ENCODE peak calls at places on chromosomes 11 and 22, in nine cellular contexts. One of them, this sample, is unnamed.

GRCh38 chr22:22691055-22691454 is 46.6 kb downstream of the GGTLC2 start:
- DNase-seq in mesothelial cell of epicardium: no peak
- DNase-seq in neural crest cell: no peak
- DNase-seq in NCI-H1105 treated with DMSO at 0.1 percent for 48 hours: no peak
- DNase-seq in GM20000: no peak
- DNase-seq in mammary epithelial cell: no peak
- DNase-seq in central memory CD8-positive, alpha-beta T cell: no peak
- DNase-seq in activated CD8-positive, alpha-beta memory T cell treated with anti-CD3 and anti-CD28 coated beads, Interleukin-2, amount 50 U/mL, for 48 hours: no peak
- DNase-seq in frontal cortex: no peak
- DNase-seq in this sample: no peak

GRCh38 chr11:48001438-48002021 is 21.2 kb downstream of the PTPRJ start:
- DNase-seq in mesothelial cell of epicardium: no peak
- DNase-seq in neural crest cell: no peak
- DNase-seq in NCI-H1105 treated with DMSO at 0.1 percent for 48 hours: no peak
- DNase-seq in GM20000: no peak
- DNase-seq in mammary epithelial cell: no peak
- DNase-seq in central memory CD8-positive, alpha-beta T cell: peak; percentile 91
- DNase-seq in activated CD8-positive, alpha-beta memory T cell treated with anti-CD3 and anti-CD28 coated beads, Interleukin-2, amount 50 U/mL, for 48 hours: peak; percentile 76
- DNase-seq in frontal cortex: no peak
- DNase-seq in this sample: peak; percentile 35

GRCh38 chr11:1120532-1121342 is 37.0 kb upstream of the MUC5AC start:
- DNase-seq in mesothelial cell of epicardium: no peak
- DNase-seq in neural crest cell: no peak
- DNase-seq in NCI-H1105 treated with DMSO at 0.1 percent for 48 hours: no peak
- DNase-seq in GM20000: no peak
- DNase-seq in mammary epithelial cell: no peak
- DNase-seq in central memory CD8-positive, alpha-beta T cell: no peak
- DNase-seq in activated CD8-positive, alpha-beta memory T cell treated with anti-CD3 and anti-CD28 coated beads, Interleukin-2, amount 50 U/mL, for 48 hours: peak; percentile 39
- DNase-seq in frontal cortex: peak; percentile 10
- DNase-seq in this sample: no peak

GRCh38 chr11:68655406-68655805 is 28.9 kb upstream of the GAL start:
- DNase-seq in mesothelial cell of epicardium: no peak
- DNase-seq in neural crest cell: no peak
- DNase-seq in NCI-H1105 treated with DMSO at 0.1 percent for 48 hours: no peak
- DNase-seq in GM20000: no peak
- DNase-seq in mammary epithelial cell: no peak
- DNase-seq in central memory CD8-positive, alpha-beta T cell: no peak
- DNase-seq in activated CD8-positive, alpha-beta memory T cell treated with anti-CD3 and anti-CD28 coated beads, Interleukin-2, amount 50 U/mL, for 48 hours: no peak
- DNase-seq in frontal cortex: no peak
- DNase-seq in this sample: no peak

GRCh38 chr22:26409705-26410376 is 19.2 kb upstream of the ASPHD2 start:
- DNase-seq in mesothelial cell of epicardium: no peak
- DNase-seq in neural crest cell: no peak
- DNase-seq in NCI-H1105 treated with DMSO at 0.1 percent for 48 hours: no peak
- DNase-seq in GM20000: no peak
- DNase-seq in mammary epithelial cell: no peak
- DNase-seq in central memory CD8-positive, alpha-beta T cell: no peak
- DNase-seq in activated CD8-positive, alpha-beta memory T cell treated with anti-CD3 and anti-CD28 coated beads, Interleukin-2, amount 50 U/mL, for 48 hours: no peak
- DNase-seq in frontal cortex: no peak
- DNase-seq in this sample: no peak

GRCh38 chr11:9758676-9759518 is 95.0 kb downstream of the SWAP70 start:
- DNase-seq in mesothelial cell of epicardium: peak; percentile 29
- DNase-seq in neural crest cell: peak; percentile 57
- DNase-seq in NCI-H1105 treated with DMSO at 0.1 percent for 48 hours: peak; percentile 33
- DNase-seq in GM20000: peak; percentile 78
- DNase-seq in mammary epithelial cell: peak; percentile 61
- DNase-seq in central memory CD8-positive, alpha-beta T cell: no peak
- DNase-seq in activated CD8-positive, alpha-beta memory T cell treated with anti-CD3 and anti-CD28 coated beads, Interleukin-2, amount 50 U/mL, for 48 hours: peak; percentile 83
- DNase-seq in frontal cortex: peak; percentile 66
- DNase-seq in this sample: peak; percentile 80

GRCh38 chr11:126575849-126576248 is 220.4 kb downstream of the ST3GAL4 start:
- DNase-seq in mesothelial cell of epicardium: no peak
- DNase-seq in neural crest cell: no peak
- DNase-seq in NCI-H1105 treated with DMSO at 0.1 percent for 48 hours: no peak
- DNase-seq in GM20000: no peak
- DNase-seq in mammary epithelial cell: no peak
- DNase-seq in central memory CD8-positive, alpha-beta T cell: no peak
- DNase-seq in activated CD8-positive, alpha-beta memory T cell treated with anti-CD3 and anti-CD28 coated beads, Interleukin-2, amount 50 U/mL, for 48 hours: no peak
- DNase-seq in frontal cortex: no peak
- DNase-seq in this sample: no peak

GRCh38 chr11:131579932-131580387 is 209.5 kb downstream of the NTM start:
- DNase-seq in mesothelial cell of epicardium: no peak
- DNase-seq in neural crest cell: peak; percentile 47
- DNase-seq in NCI-H1105 treated with DMSO at 0.1 percent for 48 hours: peak; percentile 45
- DNase-seq in GM20000: peak; percentile 47
- DNase-seq in mammary epithelial cell: peak; percentile 1
- DNase-seq in central memory CD8-positive, alpha-beta T cell: no peak
- DNase-seq in activated CD8-positive, alpha-beta memory T cell treated with anti-CD3 and anti-CD28 coated beads, Interleukin-2, amount 50 U/mL, for 48 hours: no peak
- DNase-seq in frontal cortex: no peak
- DNase-seq in this sample: peak; percentile 92

GRCh38 chr11:86570020-86570419 is 102.4 kb downstream of the ME3 start:
- DNase-seq in mesothelial cell of epicardium: no peak
- DNase-seq in neural crest cell: no peak
- DNase-seq in NCI-H1105 treated with DMSO at 0.1 percent for 48 hours: no peak
- DNase-seq in GM20000: no peak
- DNase-seq in mammary epithelial cell: no peak
- DNase-seq in central memory CD8-positive, alpha-beta T cell: no peak
- DNase-seq in activated CD8-positive, alpha-beta memory T cell treated with anti-CD3 and anti-CD28 coated beads, Interleukin-2, amount 50 U/mL, for 48 hours: no peak
- DNase-seq in frontal cortex: no peak
- DNase-seq in this sample: peak; percentile 67

GRCh38 chr11:117535201-117535869 is 207.7 kb downstream of the CEP164 start:
- DNase-seq in mesothelial cell of epicardium: no peak
- DNase-seq in neural crest cell: no peak
- DNase-seq in NCI-H1105 treated with DMSO at 0.1 percent for 48 hours: peak; percentile 88
- DNase-seq in GM20000: no peak
- DNase-seq in mammary epithelial cell: no peak
- DNase-seq in central memory CD8-positive, alpha-beta T cell: no peak
- DNase-seq in activated CD8-positive, alpha-beta memory T cell treated with anti-CD3 and anti-CD28 coated beads, Interleukin-2, amount 50 U/mL, for 48 hours: no peak
- DNase-seq in frontal cortex: peak; percentile 61
- DNase-seq in this sample: no peak

GRCh38 chr22:29313126-29314071 is 2.1 kb downstream of the RASL10A start:
- DNase-seq in mesothelial cell of epicardium: no peak
- DNase-seq in neural crest cell: no peak
- DNase-seq in NCI-H1105 treated with DMSO at 0.1 percent for 48 hours: no peak
- DNase-seq in GM20000: peak; percentile 79
- DNase-seq in mammary epithelial cell: no peak
- DNase-seq in central memory CD8-positive, alpha-beta T cell: no peak
- DNase-seq in activated CD8-positive, alpha-beta memory T cell treated with anti-CD3 and anti-CD28 coated beads, Interleukin-2, amount 50 U/mL, for 48 hours: peak; percentile 80
- DNase-seq in frontal cortex: peak; percentile 67
- DNase-seq in this sample: no peak

GRCh38 chr11:94131363-94132115 is 2.9 kb downstream of the PANX1 start:
- DNase-seq in mesothelial cell of epicardium: no peak
- DNase-seq in neural crest cell: no peak
- DNase-seq in NCI-H1105 treated with DMSO at 0.1 percent for 48 hours: peak; percentile 81
- DNase-seq in GM20000: no peak
- DNase-seq in mammary epithelial cell: peak; percentile 56
- DNase-seq in central memory CD8-positive, alpha-beta T cell: no peak
- DNase-seq in activated CD8-positive, alpha-beta memory T cell treated with anti-CD3 and anti-CD28 coated beads, Interleukin-2, amount 50 U/mL, for 48 hours: no peak
- DNase-seq in frontal cortex: no peak
- DNase-seq in this sample: no peak

GRCh38 chr11:27694992-27695391 is 5.3 kb downstream of the BDNF start:
- DNase-seq in mesothelial cell of epicardium: no peak
- DNase-seq in neural crest cell: no peak
- DNase-seq in NCI-H1105 treated with DMSO at 0.1 percent for 48 hours: peak; percentile 40
- DNase-seq in GM20000: no peak
- DNase-seq in mammary epithelial cell: no peak
- DNase-seq in central memory CD8-positive, alpha-beta T cell: no peak
- DNase-seq in activated CD8-positive, alpha-beta memory T cell treated with anti-CD3 and anti-CD28 coated beads, Interleukin-2, amount 50 U/mL, for 48 hours: no peak
- DNase-seq in frontal cortex: no peak
- DNase-seq in this sample: peak; percentile 60

GRCh38 chr11:92384316-92384715 is 159.7 kb downstream of the FAT3 start:
- DNase-seq in mesothelial cell of epicardium: no peak
- DNase-seq in neural crest cell: no peak
- DNase-seq in NCI-H1105 treated with DMSO at 0.1 percent for 48 hours: no peak
- DNase-seq in GM20000: no peak
- DNase-seq in mammary epithelial cell: peak; percentile 4
- DNase-seq in central memory CD8-positive, alpha-beta T cell: no peak
- DNase-seq in activated CD8-positive, alpha-beta memory T cell treated with anti-CD3 and anti-CD28 coated beads, Interleukin-2, amount 50 U/mL, for 48 hours: no peak
- DNase-seq in frontal cortex: no peak
- DNase-seq in this sample: no peak

GRCh38 chr22:35900483-35901168 is 128.0 kb downstream of the RBFOX2 start:
- DNase-seq in mesothelial cell of epicardium: no peak
- DNase-seq in neural crest cell: no peak
- DNase-seq in NCI-H1105 treated with DMSO at 0.1 percent for 48 hours: no peak
- DNase-seq in GM20000: no peak
- DNase-seq in mammary epithelial cell: peak; percentile 95
- DNase-seq in central memory CD8-positive, alpha-beta T cell: no peak
- DNase-seq in activated CD8-positive, alpha-beta memory T cell treated with anti-CD3 and anti-CD28 coated beads, Interleukin-2, amount 50 U/mL, for 48 hours: no peak
- DNase-seq in frontal cortex: no peak
- DNase-seq in this sample: peak; percentile 68

GRCh38 chr11:132311703-132312102 is 941.3 kb downstream of the NTM start:
- DNase-seq in mesothelial cell of epicardium: no peak
- DNase-seq in neural crest cell: no peak
- DNase-seq in NCI-H1105 treated with DMSO at 0.1 percent for 48 hours: no peak
- DNase-seq in GM20000: no peak
- DNase-seq in mammary epithelial cell: no peak
- DNase-seq in central memory CD8-positive, alpha-beta T cell: no peak
- DNase-seq in activated CD8-positive, alpha-beta memory T cell treated with anti-CD3 and anti-CD28 coated beads, Interleukin-2, amount 50 U/mL, for 48 hours: no peak
- DNase-seq in frontal cortex: no peak
- DNase-seq in this sample: no peak

GRCh38 chr22:46087816-46088277 is 62.5 kb upstream of the PPARA start:
- DNase-seq in mesothelial cell of epicardium: no peak
- DNase-seq in neural crest cell: peak; percentile 48
- DNase-seq in NCI-H1105 treated with DMSO at 0.1 percent for 48 hours: no peak
- DNase-seq in GM20000: no peak
- DNase-seq in mammary epithelial cell: peak; percentile 84
- DNase-seq in central memory CD8-positive, alpha-beta T cell: no peak
- DNase-seq in activated CD8-positive, alpha-beta memory T cell treated with anti-CD3 and anti-CD28 coated beads, Interleukin-2, amount 50 U/mL, for 48 hours: no peak
- DNase-seq in frontal cortex: peak; percentile 85
- DNase-seq in this sample: no peak

GRCh38 chr11:34281256-34281655 is 76.6 kb downstream of the ABTB2 start:
- DNase-seq in mesothelial cell of epicardium: no peak
- DNase-seq in neural crest cell: no peak
- DNase-seq in NCI-H1105 treated with DMSO at 0.1 percent for 48 hours: no peak
- DNase-seq in GM20000: no peak
- DNase-seq in mammary epithelial cell: no peak
- DNase-seq in central memory CD8-positive, alpha-beta T cell: no peak
- DNase-seq in activated CD8-positive, alpha-beta memory T cell treated with anti-CD3 and anti-CD28 coated beads, Interleukin-2, amount 50 U/mL, for 48 hours: no peak
- DNase-seq in frontal cortex: no peak
- DNase-seq in this sample: no peak

GRCh38 chr11:11211186-11211585 is 141.9 kb downstream of the CSNK2A3 start:
- DNase-seq in mesothelial cell of epicardium: no peak
- DNase-seq in neural crest cell: no peak
- DNase-seq in NCI-H1105 treated with DMSO at 0.1 percent for 48 hours: peak; percentile 56
- DNase-seq in GM20000: no peak
- DNase-seq in mammary epithelial cell: peak; percentile 71
- DNase-seq in central memory CD8-positive, alpha-beta T cell: no peak
- DNase-seq in activated CD8-positive, alpha-beta memory T cell treated with anti-CD3 and anti-CD28 coated beads, Interleukin-2, amount 50 U/mL, for 48 hours: no peak
- DNase-seq in frontal cortex: no peak
- DNase-seq in this sample: no peak

GRCh38 chr11:64564419-64564818 is 26.6 kb upstream of the SLC22A12 start:
- DNase-seq in mesothelial cell of epicardium: no peak
- DNase-seq in neural crest cell: no peak
- DNase-seq in NCI-H1105 treated with DMSO at 0.1 percent for 48 hours: no peak
- DNase-seq in GM20000: no peak
- DNase-seq in mammary epithelial cell: no peak
- DNase-seq in central memory CD8-positive, alpha-beta T cell: no peak
- DNase-seq in activated CD8-positive, alpha-beta memory T cell treated with anti-CD3 and anti-CD28 coated beads, Interleukin-2, amount 50 U/mL, for 48 hours: no peak
- DNase-seq in frontal cortex: no peak
- DNase-seq in this sample: no peak

GRCh38 chr11:85800595-85801342 is 10.2 kb downstream of the SYTL2 start:
- DNase-seq in mesothelial cell of epicardium: no peak
- DNase-seq in neural crest cell: no peak
- DNase-seq in NCI-H1105 treated with DMSO at 0.1 percent for 48 hours: no peak
- DNase-seq in GM20000: no peak
- DNase-seq in mammary epithelial cell: no peak
- DNase-seq in central memory CD8-positive, alpha-beta T cell: no peak
- DNase-seq in activated CD8-positive, alpha-beta memory T cell treated with anti-CD3 and anti-CD28 coated beads, Interleukin-2, amount 50 U/mL, for 48 hours: no peak
- DNase-seq in frontal cortex: no peak
- DNase-seq in this sample: no peak

GRCh38 chr22:49400136-49400865 is 427.4 kb downstream of the BRD1 start:
- DNase-seq in mesothelial cell of epicardium: no peak
- DNase-seq in neural crest cell: no peak
- DNase-seq in NCI-H1105 treated with DMSO at 0.1 percent for 48 hours: no peak
- DNase-seq in GM20000: no peak
- DNase-seq in mammary epithelial cell: no peak
- DNase-seq in central memory CD8-positive, alpha-beta T cell: no peak
- DNase-seq in activated CD8-positive, alpha-beta memory T cell treated with anti-CD3 and anti-CD28 coated beads, Interleukin-2, amount 50 U/mL, for 48 hours: peak; percentile 13
- DNase-seq in frontal cortex: no peak
- DNase-seq in this sample: no peak

GRCh38 chr11:65663634-65664200 is 1.0 kb upstream of the RELA start:
- DNase-seq in mesothelial cell of epicardium: no peak
- DNase-seq in neural crest cell: no peak
- DNase-seq in NCI-H1105 treated with DMSO at 0.1 percent for 48 hours: peak; percentile 11
- DNase-seq in GM20000: no peak
- DNase-seq in mammary epithelial cell: peak; percentile 50
- DNase-seq in central memory CD8-positive, alpha-beta T cell: no peak
- DNase-seq in activated CD8-positive, alpha-beta memory T cell treated with anti-CD3 and anti-CD28 coated beads, Interleukin-2, amount 50 U/mL, for 48 hours: peak; percentile 79
- DNase-seq in frontal cortex: peak; percentile 55
- DNase-seq in this sample: no peak

GRCh38 chr11:94511932-94512781 is at the start of gene C11orf97:
- DNase-seq in mesothelial cell of epicardium: peak; percentile 49
- DNase-seq in neural crest cell: peak; percentile 62
- DNase-seq in NCI-H1105 treated with DMSO at 0.1 percent for 48 hours: no peak
- DNase-seq in GM20000: peak; percentile 43
- DNase-seq in mammary epithelial cell: peak; percentile 28
- DNase-seq in central memory CD8-positive, alpha-beta T cell: peak; percentile 39
- DNase-seq in activated CD8-positive, alpha-beta memory T cell treated with anti-CD3 and anti-CD28 coated beads, Interleukin-2, amount 50 U/mL, for 48 hours: peak; percentile 76
- DNase-seq in frontal cortex: peak; percentile 62
- DNase-seq in this sample: peak; percentile 60

GRCh38 chr22:47209077-47209514 is 446.6 kb downstream of the TBC1D22A start:
- DNase-seq in mesothelial cell of epicardium: no peak
- DNase-seq in neural crest cell: no peak
- DNase-seq in NCI-H1105 treated with DMSO at 0.1 percent for 48 hours: no peak
- DNase-seq in GM20000: no peak
- DNase-seq in mammary epithelial cell: no peak
- DNase-seq in central memory CD8-positive, alpha-beta T cell: no peak
- DNase-seq in activated CD8-positive, alpha-beta memory T cell treated with anti-CD3 and anti-CD28 coated beads, Interleukin-2, amount 50 U/mL, for 48 hours: peak; percentile 12
- DNase-seq in frontal cortex: no peak
- DNase-seq in this sample: no peak